ENCODE peak calls at places on chromosome 2, in five cellular contexts. Y is HepG2, H is HCT116, S is A549, Q is GM12878. W is an unnamed sample.

GRCh38 chr2:144950874-144951560 is 431.1 kb upstream of the ZEB2 start:
- DNase-seq in Y (no peak), H (peak), S (peak), Q (no peak), W (peak)

GRCh38 chr2:219566640-219567039 is 4.7 kb downstream of the OBSL1 start:
- DNase-seq in Y (no peak), H (no peak), S (no peak), Q (no peak), W (no peak)

GRCh38 chr2:96985181-96985580 is 1.2 kb downstream of the FAM178B start:
- DNase-seq in Y (no peak), H (no peak), S (no peak), Q (no peak), W (no peak)

GRCh38 chr2:209389124-209389523 is 34.7 kb upstream of the MAP2 start:
- DNase-seq in Y (no peak), H (no peak), S (no peak), Q (no peak), W (no peak)

GRCh38 chr2:164690361-164690760 is 69.1 kb upstream of the GRB14 start:
- DNase-seq in Y (no peak), H (no peak), S (no peak), Q (no peak), W (no peak)

GRCh38 chr2:160278889-160279196 is 78.8 kb upstream of the ITGB6 start:
- DNase-seq in Y (peak), H (no peak), S (peak), Q (no peak), W (no peak)

GRCh38 chr2:197073701-197074433 is 147.4 kb upstream of the PGAP1 start:
- DNase-seq in Y (no peak), H (no peak), S (no peak), Q (no peak), W (no peak)

GRCh38 chr2:30565860-30566358 is 118.9 kb downstream of the LCLAT1 start:
- DNase-seq in Y (no peak), H (no peak), S (no peak), Q (no peak), W (no peak)

GRCh38 chr2:54303631-54304030 is 47.6 kb upstream of the TSPYL6 start:
- DNase-seq in Y (no peak), H (no peak), S (no peak), Q (no peak), W (no peak)

GRCh38 chr2:189144700-189145211 is 34.8 kb downstream of the COL5A2 start:
- DNase-seq in Y (no peak), H (no peak), S (no peak), Q (no peak), W (no peak)

GRCh38 chr2:122543815-122544214 is 788.4 kb downstream of the TSN start:
- DNase-seq in Y (no peak), H (no peak), S (no peak), Q (no peak), W (no peak)

GRCh38 chr2:71498261-71498701 is 44.9 kb downstream of the DYSF start:
- DNase-seq in Y (peak), H (peak), S (peak), Q (no peak), W (no peak)

GRCh38 chr2:52117299-52117698 is 1085.4 kb upstream of the NRXN1 start:
- DNase-seq in Y (no peak), H (no peak), S (no peak), Q (no peak), W (no peak)

GRCh38 chr2:37342636-37343211 is 1.7 kb upstream of the QPCT start:
- DNase-seq in Y (no peak), H (no peak), S (no peak), Q (no peak), W (peak)

GRCh38 chr2:190528521-190529001 is 6.0 kb downstream of the NEMP2 start:
- DNase-seq in Y (peak), H (no peak), S (peak), Q (no peak), W (peak)

GRCh38 chr2:147634801-147635200 is 210.0 kb upstream of the ACVR2A start:
- DNase-seq in Y (no peak), H (no peak), S (no peak), Q (no peak), W (no peak)

GRCh38 chr2:231632559-231633142 is 40.0 kb downstream of the TEX44 start:
- DNase-seq in Y (no peak), H (no peak), S (peak), Q (no peak), W (no peak)

GRCh38 chr2:231640229-231640628 is 47.6 kb downstream of the TEX44 start:
- DNase-seq in Y (no peak), H (no peak), S (no peak), Q (no peak), W (no peak)

GRCh38 chr2:231633259-231633976 is 40.8 kb downstream of the TEX44 start:
- DNase-seq in Y (no peak), H (no peak), S (no peak), Q (no peak), W (no peak)

GRCh38 chr2:231634412-231634811 is 41.7 kb downstream of the TEX44 start:
- DNase-seq in Y (no peak), H (no peak), S (no peak), Q (no peak), W (no peak)
- TF ChIP-seq CTCF in Y (no peak), H (no peak), S (no peak), Q (no peak), W (no peak)

GRCh38 chr2:159090514-159091201 is 122.2 kb downstream of the TANC1 start:
- DNase-seq in Y (no peak), H (no peak), S (no peak), Q (peak), W (no peak)
- TF ChIP-seq MAX in Y (no peak), H (no peak), S (no peak), Q (no peak), W (no peak)

DNA sequence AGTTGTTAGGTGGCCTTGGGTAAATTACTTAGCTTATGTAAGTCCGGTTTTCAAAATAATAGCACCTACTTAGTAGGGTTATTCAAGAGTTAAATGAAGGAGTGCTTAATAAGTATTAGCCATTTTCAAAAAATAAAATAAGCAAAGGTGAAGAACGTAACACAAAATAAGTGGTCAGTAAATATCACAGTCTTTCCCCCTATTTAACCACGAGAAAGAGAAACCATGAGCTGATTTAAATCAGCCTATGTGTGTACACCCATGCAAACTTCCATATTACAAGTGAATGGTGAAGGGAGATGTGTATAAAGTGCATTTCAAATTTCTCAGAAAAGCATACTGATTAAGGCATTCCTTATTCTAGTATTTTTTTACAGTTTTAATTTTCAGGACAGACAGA is 2.2 kb downstream of the WIPF1 start:
- DNase-seq in Y (no peak), H (no peak), S (no peak), Q (no peak), W (peak)
- H3K4me3 ChIP-seq in Y (no peak), H (no peak), S (no peak), Q (peak), W (peak)

GRCh38 chr2:234406085-234406484 is 90.8 kb downstream of the ARL4C start:
- DNase-seq in Y (no peak), H (no peak), S (peak), Q (no peak), W (peak)
- TF ChIP-seq CTCF in Y (peak), H (peak), S (peak), Q (no peak), W (peak)

GRCh38 chr2:120887844-120888243 is 152.2 kb downstream of the GLI2 start:
- DNase-seq in Y (no peak), H (no peak), S (no peak), Q (no peak), W (no peak)
- TF ChIP-seq MAX in Y (no peak), H (no peak), S (no peak), Q (no peak), W (no peak)

DNA sequence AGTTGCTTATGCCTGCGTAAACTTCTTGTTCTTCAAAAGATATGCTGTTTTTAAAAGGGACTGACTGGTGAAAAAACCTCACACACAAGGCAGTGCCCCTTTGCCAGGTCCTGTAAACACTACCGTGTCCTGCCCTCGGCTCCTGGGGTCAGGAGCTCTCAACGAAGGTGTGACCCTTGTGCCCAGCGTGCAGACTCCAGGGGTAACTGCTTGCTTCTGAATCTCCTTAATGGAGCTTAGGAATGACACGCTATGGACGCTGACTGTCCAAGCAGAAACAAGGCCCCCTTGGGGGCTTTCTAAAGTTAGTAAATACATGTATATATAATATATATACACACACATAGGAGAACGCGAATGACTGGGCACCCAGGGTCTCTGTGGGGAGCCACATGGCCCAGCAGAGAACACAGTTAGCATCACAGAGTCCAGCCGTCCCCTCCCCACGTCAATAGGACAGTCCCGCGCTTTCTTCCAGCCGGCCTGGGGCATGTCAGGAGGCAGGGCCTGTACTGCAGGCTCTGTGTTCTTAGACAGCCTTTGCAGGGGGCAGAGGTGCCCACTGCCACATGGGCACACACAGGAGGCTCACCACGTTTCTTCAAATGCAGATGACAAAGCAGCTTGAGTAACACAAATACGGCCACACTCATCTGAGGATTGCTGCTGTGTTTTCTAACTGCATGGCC is 96.1 kb downstream of the HDAC4 start:
- DNase-seq in Y (no peak), H (no peak), S (no peak), Q (no peak), W (no peak)
- H3K4me3 ChIP-seq in Y (no peak), H (no peak), S (no peak), Q (no peak), W (no peak)

W was measured in NB4.